ENCODE peak calls at places on chromosomes 16 and 17, in seven cellular contexts. One of them, this sample, is unnamed.

GRCh38 chr17:4362141-4362540 is 4.3 kb downstream of the UBE2G1 start:
- DNase-seq in Calu3: no peak
- DNase-seq in globus pallidus: peak
- DNase-seq in choroid plexus epithelial cell: peak
- DNase-seq in mesenchymal stem cell: no peak
- DNase-seq in NCI-H1436: peak
- DNase-seq in NCI-H748 treated with DMSO at 0.1 percent for 48 hours: no peak
- DNase-seq in this sample: no peak

GRCh38 chr16:52597772-52598483 is 51.0 kb upstream of the TOX3 start:
- DNase-seq in Calu3: peak
- DNase-seq in globus pallidus: no peak
- DNase-seq in choroid plexus epithelial cell: no peak
- DNase-seq in mesenchymal stem cell: no peak
- DNase-seq in NCI-H1436: no peak
- DNase-seq in NCI-H748 treated with DMSO at 0.1 percent for 48 hours: peak
- DNase-seq in this sample: peak

GRCh38 chr17:60304502-60304901 is 87.4 kb downstream of the USP32 start:
- DNase-seq in Calu3: no peak
- DNase-seq in globus pallidus: no peak
- DNase-seq in choroid plexus epithelial cell: no peak
- DNase-seq in mesenchymal stem cell: no peak
- DNase-seq in NCI-H1436: no peak
- DNase-seq in NCI-H748 treated with DMSO at 0.1 percent for 48 hours: no peak
- DNase-seq in this sample: no peak

GRCh38 chr16:2157480-2158261 is 2.1 kb downstream of the TRAF7 start:
- DNase-seq in Calu3: no peak
- DNase-seq in globus pallidus: no peak
- DNase-seq in choroid plexus epithelial cell: no peak
- DNase-seq in mesenchymal stem cell: no peak
- DNase-seq in NCI-H1436: no peak
- DNase-seq in NCI-H748 treated with DMSO at 0.1 percent for 48 hours: no peak
- DNase-seq in this sample: no peak

GRCh38 chr16:1163567-1164055 is 10.7 kb downstream of the CACNA1H start:
- DNase-seq in Calu3: peak
- DNase-seq in globus pallidus: peak
- DNase-seq in choroid plexus epithelial cell: peak
- DNase-seq in mesenchymal stem cell: peak
- DNase-seq in NCI-H1436: no peak
- DNase-seq in NCI-H748 treated with DMSO at 0.1 percent for 48 hours: no peak
- DNase-seq in this sample: no peak

GRCh38 chr17:20009052-20009301 is 182 bp upstream of the SPECC1 start:
- DNase-seq in Calu3: no peak
- DNase-seq in globus pallidus: peak
- DNase-seq in choroid plexus epithelial cell: no peak
- DNase-seq in mesenchymal stem cell: no peak
- DNase-seq in NCI-H1436: no peak
- DNase-seq in NCI-H748 treated with DMSO at 0.1 percent for 48 hours: no peak
- DNase-seq in this sample: no peak

GRCh38 chr16:83882118-83882879 is 16.6 kb upstream of the MLYCD start:
- DNase-seq in Calu3: no peak
- DNase-seq in globus pallidus: no peak
- DNase-seq in choroid plexus epithelial cell: no peak
- DNase-seq in mesenchymal stem cell: no peak
- DNase-seq in NCI-H1436: no peak
- DNase-seq in NCI-H748 treated with DMSO at 0.1 percent for 48 hours: no peak
- DNase-seq in this sample: no peak

GRCh38 chr17:7177954-7178477 is 1.2 kb downstream of the ASGR1 start:
- DNase-seq in Calu3: peak
- DNase-seq in globus pallidus: no peak
- DNase-seq in choroid plexus epithelial cell: no peak
- DNase-seq in mesenchymal stem cell: peak
- DNase-seq in NCI-H1436: no peak
- DNase-seq in NCI-H748 treated with DMSO at 0.1 percent for 48 hours: peak
- DNase-seq in this sample: no peak

GRCh38 chr17:7475764-7476422 is 3.5 kb downstream of the ZBTB4 start:
- DNase-seq in Calu3: no peak
- DNase-seq in globus pallidus: no peak
- DNase-seq in choroid plexus epithelial cell: no peak
- DNase-seq in mesenchymal stem cell: peak
- DNase-seq in NCI-H1436: no peak
- DNase-seq in NCI-H748 treated with DMSO at 0.1 percent for 48 hours: no peak
- DNase-seq in this sample: no peak

GRCh38 chr17:73281926-73282325 is 20.2 kb upstream of the CPSF4L start:
- DNase-seq in Calu3: no peak
- DNase-seq in globus pallidus: no peak
- DNase-seq in choroid plexus epithelial cell: no peak
- DNase-seq in mesenchymal stem cell: no peak
- DNase-seq in NCI-H1436: peak
- DNase-seq in NCI-H748 treated with DMSO at 0.1 percent for 48 hours: no peak
- DNase-seq in this sample: no peak

GRCh38 chr16:66984902-66985311 is 3.5 kb upstream of the CES4A start:
- DNase-seq in Calu3: no peak
- DNase-seq in globus pallidus: no peak
- DNase-seq in choroid plexus epithelial cell: no peak
- DNase-seq in mesenchymal stem cell: no peak
- DNase-seq in NCI-H1436: no peak
- DNase-seq in NCI-H748 treated with DMSO at 0.1 percent for 48 hours: no peak
- DNase-seq in this sample: no peak

GRCh38 chr17:29043539-29044165 is 711 bp downstream of the PIPOX start:
- DNase-seq in Calu3: no peak
- DNase-seq in globus pallidus: no peak
- DNase-seq in choroid plexus epithelial cell: no peak
- DNase-seq in mesenchymal stem cell: no peak
- DNase-seq in NCI-H1436: no peak
- DNase-seq in NCI-H748 treated with DMSO at 0.1 percent for 48 hours: no peak
- DNase-seq in this sample: no peak

GRCh38 chr16:88769617-88770458 is 15.2 kb downstream of the PIEZO1 start:
- DNase-seq in Calu3: no peak
- DNase-seq in globus pallidus: no peak
- DNase-seq in choroid plexus epithelial cell: peak
- DNase-seq in mesenchymal stem cell: peak
- DNase-seq in NCI-H1436: peak
- DNase-seq in NCI-H748 treated with DMSO at 0.1 percent for 48 hours: no peak
- DNase-seq in this sample: no peak

GRCh38 chr16:1331712-1332617 is 1.5 kb upstream of the BAIAP3 start:
- DNase-seq in Calu3: peak
- DNase-seq in globus pallidus: no peak
- DNase-seq in choroid plexus epithelial cell: peak
- DNase-seq in mesenchymal stem cell: peak
- DNase-seq in NCI-H1436: peak
- DNase-seq in NCI-H748 treated with DMSO at 0.1 percent for 48 hours: peak
- DNase-seq in this sample: no peak

GRCh38 chr17:10106067-10106466 is 92.3 kb downstream of the GAS7 start:
- DNase-seq in Calu3: no peak
- DNase-seq in globus pallidus: no peak
- DNase-seq in choroid plexus epithelial cell: no peak
- DNase-seq in mesenchymal stem cell: no peak
- DNase-seq in NCI-H1436: no peak
- DNase-seq in NCI-H748 treated with DMSO at 0.1 percent for 48 hours: no peak
- DNase-seq in this sample: no peak

GRCh38 chr17:75676461-75676860 is 9.3 kb downstream of the SAP30BP start:
- DNase-seq in Calu3: no peak
- DNase-seq in globus pallidus: no peak
- DNase-seq in choroid plexus epithelial cell: no peak
- DNase-seq in mesenchymal stem cell: no peak
- DNase-seq in NCI-H1436: no peak
- DNase-seq in NCI-H748 treated with DMSO at 0.1 percent for 48 hours: no peak
- DNase-seq in this sample: no peak

GRCh38 chr16:49434733-49435132 is 61.1 kb downstream of the C16orf78 start:
- DNase-seq in Calu3: no peak
- DNase-seq in globus pallidus: no peak
- DNase-seq in choroid plexus epithelial cell: no peak
- DNase-seq in mesenchymal stem cell: no peak
- DNase-seq in NCI-H1436: no peak
- DNase-seq in NCI-H748 treated with DMSO at 0.1 percent for 48 hours: no peak
- DNase-seq in this sample: no peak

GRCh38 chr16:3439637-3440036 is 3.7 kb downstream of the ZNF597 start:
- DNase-seq in Calu3: no peak
- DNase-seq in globus pallidus: no peak
- DNase-seq in choroid plexus epithelial cell: no peak
- DNase-seq in mesenchymal stem cell: no peak
- DNase-seq in NCI-H1436: no peak
- DNase-seq in NCI-H748 treated with DMSO at 0.1 percent for 48 hours: no peak
- DNase-seq in this sample: no peak

GRCh38 chr16:68378436-68379415 is 67.9 kb downstream of the PRMT7 start:
- DNase-seq in Calu3: no peak
- DNase-seq in globus pallidus: no peak
- DNase-seq in choroid plexus epithelial cell: no peak
- DNase-seq in mesenchymal stem cell: no peak
- DNase-seq in NCI-H1436: no peak
- DNase-seq in NCI-H748 treated with DMSO at 0.1 percent for 48 hours: no peak
- DNase-seq in this sample: no peak

GRCh38 chr16:65426484-65426883 is 304.6 kb upstream of the CDH11 start:
- DNase-seq in Calu3: no peak
- DNase-seq in globus pallidus: no peak
- DNase-seq in choroid plexus epithelial cell: peak
- DNase-seq in mesenchymal stem cell: no peak
- DNase-seq in NCI-H1436: no peak
- DNase-seq in NCI-H748 treated with DMSO at 0.1 percent for 48 hours: no peak
- DNase-seq in this sample: no peak

GRCh38 chr17:336110-337021 is 16.2 kb downstream of the RPH3AL start:
- DNase-seq in Calu3: no peak
- DNase-seq in globus pallidus: no peak
- DNase-seq in choroid plexus epithelial cell: no peak
- DNase-seq in mesenchymal stem cell: no peak
- DNase-seq in NCI-H1436: peak
- DNase-seq in NCI-H748 treated with DMSO at 0.1 percent for 48 hours: no peak
- DNase-seq in this sample: no peak

GRCh38 chr16:75225678-75226515 is 7.1 kb downstream of the CTRB1 start:
- DNase-seq in Calu3: no peak
- DNase-seq in globus pallidus: no peak
- DNase-seq in choroid plexus epithelial cell: no peak
- DNase-seq in mesenchymal stem cell: peak
- DNase-seq in NCI-H1436: no peak
- DNase-seq in NCI-H748 treated with DMSO at 0.1 percent for 48 hours: no peak
- DNase-seq in this sample: no peak

GRCh38 chr16:89727406-89728120 is 6.2 kb downstream of the ZNF276 start:
- DNase-seq in Calu3: no peak
- DNase-seq in globus pallidus: no peak
- DNase-seq in choroid plexus epithelial cell: no peak
- DNase-seq in mesenchymal stem cell: no peak
- DNase-seq in NCI-H1436: no peak
- DNase-seq in NCI-H748 treated with DMSO at 0.1 percent for 48 hours: no peak
- DNase-seq in this sample: no peak

GRCh38 chr17:343211-343610 is 9.4 kb downstream of the RPH3AL start:
- DNase-seq in Calu3: no peak
- DNase-seq in globus pallidus: no peak
- DNase-seq in choroid plexus epithelial cell: no peak
- DNase-seq in mesenchymal stem cell: no peak
- DNase-seq in NCI-H1436: no peak
- DNase-seq in NCI-H748 treated with DMSO at 0.1 percent for 48 hours: no peak
- DNase-seq in this sample: no peak

GRCh38 chr17:61007980-61008379 is 330.3 kb downstream of the BCAS3 start:
- DNase-seq in Calu3: no peak
- DNase-seq in globus pallidus: peak
- DNase-seq in choroid plexus epithelial cell: peak
- DNase-seq in mesenchymal stem cell: peak
- DNase-seq in NCI-H1436: no peak
- DNase-seq in NCI-H748 treated with DMSO at 0.1 percent for 48 hours: no peak
- DNase-seq in this sample: no peak

GRCh38 chr17:31266042-31266441 is 31.0 kb downstream of the OMG start:
- DNase-seq in Calu3: no peak
- DNase-seq in globus pallidus: no peak
- DNase-seq in choroid plexus epithelial cell: peak
- DNase-seq in mesenchymal stem cell: peak
- DNase-seq in NCI-H1436: no peak
- DNase-seq in NCI-H748 treated with DMSO at 0.1 percent for 48 hours: no peak
- DNase-seq in this sample: no peak

GRCh38 chr17:56011406-56012131 is 141.7 kb upstream of the ANKFN1 start:
- DNase-seq in Calu3: no peak
- DNase-seq in globus pallidus: no peak
- DNase-seq in choroid plexus epithelial cell: no peak
- DNase-seq in mesenchymal stem cell: no peak
- DNase-seq in NCI-H1436: no peak
- DNase-seq in NCI-H748 treated with DMSO at 0.1 percent for 48 hours: no peak
- DNase-seq in this sample: no peak

This sample was measured in NCI-H1048.